ENCODE peak calls at places on chromosomes 7 and 10, in six cellular contexts. S, C, E, Y, A and H are unnamed samples.
A peak's percentile ranks its signal among the peaks of the same experiment; 100 is the strongest.

GRCh38 chr7:43211693-43212092 is 99.2 kb downstream of the HECW1 start:
- DNase-seq in S (no peak), C (no peak), E (no peak), Y (no peak), A (no peak), H (no peak)

GRCh38 chr7:121696954-121697353 is 176.0 kb upstream of the PTPRZ1 start:
- DNase-seq in S (no peak), C (no peak), E (no peak), Y (no peak), A (no peak), H (no peak)

GRCh38 chr10:100713049-100713858 is 32.1 kb upstream of the PAX2 start:
- DNase-seq in S (no peak), C (no peak), E (no peak), Y (no peak), A (peak; percentile 29), H (no peak)

GRCh38 chr10:47077941-47078340 is 166.7 kb downstream of the PTPN20 start:
- DNase-seq in S (no peak), C (no peak), E (no peak), Y (no peak), A (no peak), H (no peak)

GRCh38 chr7:139560678-139561077 is 37.2 kb downstream of the CLEC2L start:
- DNase-seq in S (no peak), C (no peak), E (no peak), Y (no peak), A (no peak), H (no peak)

GRCh38 chr10:97587183-97587582 is 2.3 kb upstream of the C10orf62 start:
- DNase-seq in S (no peak), C (no peak), E (no peak), Y (no peak), A (no peak), H (no peak)

GRCh38 chr10:54722075-54722474 is 79.0 kb downstream of the PCDH15 start:
- DNase-seq in S (no peak), C (no peak), E (no peak), Y (no peak), A (no peak), H (no peak)

GRCh38 chr10:78389419-78389818 is 355.8 kb downstream of the RPS24 start:
- DNase-seq in S (no peak), C (no peak), E (no peak), Y (no peak), A (no peak), H (no peak)

GRCh38 chr7:22445140-22445722 is 54.8 kb downstream of the STEAP1B start:
- DNase-seq in S (peak; percentile 79), C (no peak), E (no peak), Y (peak; percentile 99), A (no peak), H (peak; percentile 65)

GRCh38 chr7:34564091-34564490 is 93.9 kb upstream of the NPSR1 start:
- DNase-seq in S (no peak), C (no peak), E (no peak), Y (no peak), A (no peak), H (no peak)

GRCh38 chr10:104910712-104911111 is 269.6 kb downstream of the SORCS3 start:
- DNase-seq in S (no peak), C (no peak), E (no peak), Y (no peak), A (no peak), H (no peak)

GRCh38 chr7:32228601-32229000 is 158.4 kb upstream of the PDE1C start:
- DNase-seq in S (no peak), C (no peak), E (no peak), Y (no peak), A (no peak), H (no peak)

GRCh38 chr10:76309744-76310441 is 878.5 kb downstream of the LRMDA start:
- DNase-seq in S (no peak), C (no peak), E (no peak), Y (peak; percentile 31), A (peak; percentile 68), H (no peak)

GRCh38 chr10:32207544-32207943 is 139.4 kb downstream of the EPC1 start:
- DNase-seq in S (peak; percentile 83), C (peak; percentile 55), E (no peak), Y (peak; percentile 73), A (peak; percentile 73), H (peak; percentile 39)

GRCh38 chr10:79146611-79147130 is 77.9 kb downstream of the ZMIZ1 start:
- DNase-seq in S (no peak), C (no peak), E (no peak), Y (peak; percentile 67), A (peak; percentile 65), H (no peak)

GRCh38 chr10:3775671-3776551 is 9.1 kb downstream of the KLF6 start:
- DNase-seq in S (no peak), C (peak; percentile 47), E (no peak), Y (peak; percentile 65), A (peak; percentile 71), H (peak; percentile 75)

GRCh38 chr10:62307635-62308034 is 39.0 kb upstream of the RTKN2 start:
- DNase-seq in S (no peak), C (no peak), E (no peak), Y (no peak), A (no peak), H (no peak)

GRCh38 chr10:117541909-117542705 is 439 bp upstream of the EMX2 start:
- DNase-seq in S (no peak), C (peak; percentile 29), E (no peak), Y (no peak), A (peak; percentile 99), H (no peak)

GRCh38 chr7:104011829-104012228 is 22.4 kb upstream of the RELN start:
- DNase-seq in S (no peak), C (no peak), E (no peak), Y (no peak), A (no peak), H (no peak)

GRCh38 chr7:107130487-107131220 is 38.1 kb upstream of the HBP1 start:
- DNase-seq in S (peak; percentile 55), C (peak; percentile 30), E (no peak), Y (no peak), A (no peak), H (no peak)

GRCh38 chr10:116882631-116883030 is 33.3 kb downstream of the ENO4 start:
- DNase-seq in S (no peak), C (no peak), E (no peak), Y (no peak), A (no peak), H (no peak)

DNA sequence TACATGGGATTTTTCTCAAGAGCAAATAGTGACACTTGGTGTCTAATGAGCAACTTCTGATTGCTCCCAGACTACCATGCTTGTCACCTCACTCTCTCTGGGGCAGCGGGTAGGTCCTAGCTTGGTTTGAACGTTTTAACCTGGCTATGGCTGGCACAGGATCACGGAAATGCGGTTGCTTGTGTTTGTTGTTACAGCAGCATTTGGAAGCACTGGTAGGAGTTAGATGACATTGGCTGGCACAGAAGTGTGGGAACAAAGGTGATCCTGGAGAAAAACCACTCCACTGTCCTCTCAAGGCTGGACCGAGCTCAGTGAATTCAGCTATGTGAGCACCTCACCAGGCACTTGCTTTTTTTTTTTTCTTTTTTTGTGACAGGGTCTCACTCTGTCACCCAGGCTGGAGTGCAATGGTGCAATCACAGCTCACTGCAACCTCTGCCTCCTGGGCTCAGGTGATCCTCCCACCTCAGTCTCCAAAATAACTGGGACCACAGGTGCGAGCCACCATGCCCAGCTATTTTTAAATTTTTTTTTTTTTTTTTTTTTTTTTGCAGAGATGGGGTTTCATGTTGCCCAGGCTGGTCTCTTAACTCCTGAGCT is 3.5 kb upstream of the PFKFB3 start:
- DNase-seq in S (no peak), C (no peak), E (no peak), Y (no peak), A (no peak), H (no peak)
- H3K4me2 ChIP-seq in S (no peak overlapping the region), C (no peak overlapping the region), E (no peak overlapping the region), Y (no peak overlapping the region), A (no peak overlapping the region), H (no peak overlapping the region)

GRCh38 chr7:90409667-90410066 is 6.4 kb downstream of the CLDN12 start:
- DNase-seq in S (no peak), C (no peak), E (no peak), Y (no peak), A (no peak), H (no peak)

GRCh38 chr7:90407484-90407821 is 4.2 kb downstream of the CLDN12 start:
- DNase-seq in S (no peak), C (no peak), E (no peak), Y (no peak), A (no peak), H (no peak)

GRCh38 chr7:90411510-90411909 is 8.2 kb downstream of the CLDN12 start:
- DNase-seq in S (no peak), C (peak; percentile 11), E (no peak), Y (peak; percentile 80), A (peak; percentile 55), H (peak; percentile 30)

GRCh38 chr7:90404777-90405176 is 1.5 kb downstream of the CLDN12 start:
- DNase-seq in S (no peak), C (no peak), E (no peak), Y (no peak), A (peak; percentile 57), H (peak; percentile 20)

DNA sequence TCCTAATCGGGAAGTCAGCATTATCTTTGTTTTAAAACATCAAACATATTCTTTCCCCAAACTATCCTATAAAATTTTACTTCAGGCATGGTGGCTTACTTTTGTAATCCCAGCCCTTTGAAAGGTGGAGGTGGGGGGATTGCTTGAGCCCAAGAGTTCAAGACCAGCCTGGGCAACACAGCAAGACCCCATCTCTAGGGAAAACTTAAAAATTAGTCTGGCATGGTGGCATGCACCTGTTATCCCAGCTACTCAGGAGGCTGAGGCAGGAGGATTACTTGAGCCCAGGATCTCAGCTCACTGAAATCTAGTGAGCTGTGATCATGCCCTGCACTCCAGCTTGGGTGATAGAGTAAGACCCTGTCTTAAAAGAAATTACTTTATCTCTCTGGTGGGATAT is 4.9 kb downstream of the CLDN12 start:
- DNase-seq in S (no peak), C (no peak), E (no peak), Y (no peak), A (no peak), H (no peak)
- H3K4me3 ChIP-seq in S (no peak overlapping the region), C (no peak overlapping the region), E (no peak overlapping the region), Y (no peak overlapping the region), A (no peak overlapping the region), H (no peak overlapping the region)

DNA sequence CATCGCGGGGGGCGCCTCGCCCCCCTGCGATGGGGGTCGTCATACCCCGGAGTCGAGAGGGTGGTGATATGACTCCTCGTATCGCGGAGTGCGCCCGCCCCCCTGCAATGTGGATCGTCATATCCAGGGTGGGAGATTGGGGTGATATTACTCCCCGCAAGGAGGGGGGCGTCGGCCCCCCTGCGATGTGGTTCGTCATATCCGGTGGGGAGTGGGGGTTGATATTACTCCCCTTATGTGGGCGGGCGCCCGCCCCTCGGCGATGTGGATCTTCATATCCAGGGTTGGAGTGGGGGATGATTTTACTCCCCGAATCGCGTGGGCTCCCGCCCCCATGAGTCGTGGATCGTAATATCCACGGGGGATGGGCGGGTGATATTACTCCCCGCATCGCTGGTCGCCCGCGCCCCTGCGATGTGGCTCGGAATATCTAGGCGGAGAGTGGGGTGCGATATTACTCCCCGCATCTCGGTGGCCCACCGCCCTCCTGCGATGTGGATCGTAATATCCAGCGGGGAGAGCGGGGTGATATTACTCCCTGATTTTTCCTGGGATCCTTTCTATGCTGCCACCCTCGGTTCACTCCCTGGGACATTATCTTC is 36.9 kb downstream of the MEIG1 start:
- DNase-seq in S (no peak), C (no peak), E (no peak), Y (no peak), A (no peak), H (no peak)
- H3K4me2 ChIP-seq in S (no peak overlapping the region), C (no peak overlapping the region), E (no peak overlapping the region), Y (no peak overlapping the region), A (no peak overlapping the region), H (no peak overlapping the region)

DNA sequence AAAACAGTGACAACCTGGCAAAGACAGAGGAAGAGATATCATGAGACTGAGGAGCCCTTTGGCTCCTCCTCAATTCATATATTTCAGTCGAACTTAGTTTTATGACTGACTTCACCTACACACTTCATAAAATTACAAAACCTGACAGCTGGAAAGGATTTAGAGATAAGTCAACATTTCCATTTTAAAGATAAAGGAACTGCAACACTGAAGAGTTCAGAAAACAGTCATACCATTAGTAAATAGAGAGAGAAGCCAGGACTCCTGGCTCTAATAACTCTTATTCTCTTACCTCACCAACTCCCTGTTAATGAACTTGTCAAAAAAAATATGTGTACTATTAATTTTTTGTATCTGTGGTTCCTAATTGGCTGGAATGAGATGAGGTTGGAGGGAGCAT is 141.0 kb upstream of the COL1A2 start:
- DNase-seq in S (no peak), C (no peak), E (no peak), Y (no peak), A (no peak), H (no peak)
- H3K4me3 ChIP-seq in S (no peak overlapping the region), C (no peak overlapping the region), E (no peak overlapping the region), Y (no peak overlapping the region), A (no peak overlapping the region), H (no peak overlapping the region)